ENCODE peak calls at places on chromosomes 7 and 10, in ten cellular contexts. A is cardiac fibroblast, T is stomach, X is HS-5, F is RPMI7951, E is Daoy, D is right lobe of liver, J is SW480, Z is germinal center, I is SK-N-MC. G is an unnamed sample.

GRCh38 chr7:113731571-113731970 is 187.2 kb downstream of the PPP1R3A start:
- DNase-seq in A (no peak), T (no peak), X (no peak), F (peak; percentile 69), E (no peak), D (no peak), J (no peak), Z (no peak), I (peak; percentile 62), G (no peak)

GRCh38 chr10:79044846-79045245 is 23.9 kb upstream of the ZMIZ1 start:
- DNase-seq in A (no peak), T (no peak), X (no peak), F (no peak), E (no peak), D (no peak), J (no peak), Z (no peak), I (no peak), G (no peak)

GRCh38 chr10:123607386-123607785 is 58.8 kb upstream of the GPR26 start:
- DNase-seq in A (no peak), T (no peak), X (no peak), F (no peak), E (no peak), D (no peak), J (no peak), Z (no peak), I (no peak), G (no peak)

GRCh38 chr10:82289945-82290344 is 415.0 kb downstream of the NRG3 start:
- DNase-seq in A (no peak), T (no peak), X (no peak), F (no peak), E (no peak), D (no peak), J (no peak), Z (no peak), I (no peak), G (no peak)

GRCh38 chr7:741850-742249 is 14.8 kb upstream of the PRKAR1B start:
- DNase-seq in A (no peak), T (no peak), X (no peak), F (no peak), E (no peak), D (no peak), J (no peak), Z (no peak), I (no peak), G (no peak)

GRCh38 chr7:75662579-75663301 is 76.0 kb downstream of the HIP1 start:
- DNase-seq in A (no peak), T (no peak), X (no peak), F (no peak), E (no peak), D (no peak), J (no peak), Z (peak; percentile 76), I (no peak), G (no peak)

GRCh38 chr7:43656997-43657396 is 72.3 kb downstream of the COA1 start:
- DNase-seq in A (no peak), T (no peak), X (no peak), F (no peak), E (no peak), D (no peak), J (no peak), Z (no peak), I (no peak), G (no peak)

GRCh38 chr10:71635251-71635866 is 84.2 kb downstream of the C10orf105 start:
- DNase-seq in A (no peak), T (no peak), X (no peak), F (no peak), E (no peak), D (no peak), J (no peak), Z (no peak), I (no peak), G (no peak)

GRCh38 chr7:118771672-118772071 is 547.2 kb downstream of the ANKRD7 start:
- DNase-seq in A (no peak), T (no peak), X (no peak), F (no peak), E (no peak), D (no peak), J (no peak), Z (no peak), I (peak; percentile 83), G (no peak)

GRCh38 chr7:85634951-85635350 is 448.1 kb upstream of the SEMA3D start:
- DNase-seq in A (no peak), T (no peak), X (no peak), F (no peak), E (no peak), D (no peak), J (no peak), Z (no peak), I (no peak), G (no peak)

GRCh38 chr7:100115026-100115425 is 4.1 kb downstream of the TAF6 start:
- DNase-seq in A (no peak), T (no peak), X (no peak), F (no peak), E (no peak), D (no peak), J (no peak), Z (no peak), I (no peak), G (no peak)

GRCh38 chr7:8724080-8724718 is 290.8 kb downstream of the NXPH1 start:
- DNase-seq in A (peak; percentile 10), T (peak; percentile 51), X (no peak), F (no peak), E (no peak), D (peak; percentile 58), J (peak; percentile 70), Z (peak; percentile 11), I (no peak), G (peak; percentile 13)

GRCh38 chr7:98105942-98106544 is 619 bp upstream of the LMTK2 start:
- DNase-seq in A (no peak), T (no peak), X (no peak), F (no peak), E (no peak), D (no peak), J (peak; percentile 80), Z (no peak), I (no peak), G (no peak)

GRCh38 chr10:102593074-102593803 is 51.0 kb upstream of the TRIM8 start:
- DNase-seq in A (peak; percentile 46), T (no peak), X (no peak), F (peak; percentile 94), E (peak; percentile 60), D (no peak), J (peak; percentile 42), Z (no peak), I (no peak), G (no peak)

GRCh38 chr7:371779-372545 is 82.0 kb downstream of the FOXL3 start:
- DNase-seq in A (no peak), T (peak; percentile 25), X (no peak), F (no peak), E (no peak), D (peak; percentile 31), J (peak; percentile 68), Z (no peak), I (no peak), G (no peak)

GRCh38 chr10:89164080-89164479 is 43.0 kb downstream of the CH25H start:
- DNase-seq in A (no peak), T (no peak), X (no peak), F (no peak), E (no peak), D (no peak), J (no peak), Z (no peak), I (no peak), G (no peak)

GRCh38 chr10:27223964-27224363 is 16.6 kb downstream of the ACBD5 start:
- DNase-seq in A (peak; percentile 64), T (peak; percentile 60), X (no peak), F (peak; percentile 44), E (peak; percentile 26), D (no peak), J (peak; percentile 17), Z (peak; percentile 17), I (no peak), G (no peak)

GRCh38 chr10:2279666-2280065 is 542.3 kb upstream of the ADARB2 start:
- DNase-seq in A (no peak), T (no peak), X (no peak), F (peak; percentile 6), E (peak; percentile 65), D (no peak), J (no peak), Z (no peak), I (no peak), G (no peak)

GRCh38 chr10:57992321-57993077 is 275.2 kb downstream of the IPMK start:
- DNase-seq in A (peak; percentile 66), T (no peak), X (no peak), F (peak; percentile 32), E (peak; percentile 28), D (no peak), J (no peak), Z (no peak), I (no peak), G (no peak)

GRCh38 chr7:79410345-79410744 is 43.1 kb downstream of the MAGI2 start:
- DNase-seq in A (no peak), T (no peak), X (no peak), F (no peak), E (no peak), D (no peak), J (no peak), Z (no peak), I (no peak), G (no peak)

GRCh38 chr7:80181411-80181810 is 46.8 kb downstream of the GNAI1 start:
- DNase-seq in A (no peak), T (no peak), X (no peak), F (no peak), E (no peak), D (no peak), J (no peak), Z (no peak), I (no peak), G (no peak)

GRCh38 chr10:93458821-93459257 is 23.3 kb downstream of the MYOF start:
- DNase-seq in A (peak; percentile 100), T (peak; percentile 75), X (peak; percentile 99), F (peak; percentile 99), E (peak; percentile 98), D (no peak), J (peak; percentile 90), Z (no peak), I (no peak), G (no peak)

GRCh38 chr7:20721086-20721485 is 65.6 kb downstream of the SP8 start:
- DNase-seq in A (no peak), T (no peak), X (no peak), F (no peak), E (no peak), D (no peak), J (no peak), Z (no peak), I (no peak), G (no peak)

GRCh38 chr10:95841711-95842498 is 65.9 kb upstream of the CC2D2B start:
- DNase-seq in A (peak; percentile 86), T (peak; percentile 43), X (no peak), F (peak; percentile 39), E (peak; percentile 27), D (no peak), J (peak; percentile 34), Z (peak; percentile 54), I (peak; percentile 22), G (no peak)

GRCh38 chr7:2409745-2410414 is 6.5 kb downstream of the CHST12 start:
- DNase-seq in A (no peak), T (no peak), X (no peak), F (no peak), E (no peak), D (no peak), J (no peak), Z (no peak), I (no peak), G (no peak)

GRCh38 chr7:84624527-84624926 is 429.9 kb upstream of the SEMA3A start:
- DNase-seq in A (peak; percentile 15), T (no peak), X (no peak), F (no peak), E (no peak), D (no peak), J (no peak), Z (no peak), I (no peak), G (no peak)

GRCh38 chr10:42973411-42973810 is 103.5 kb upstream of the RET start:
- DNase-seq in A (no peak), T (no peak), X (no peak), F (no peak), E (no peak), D (peak; percentile 28), J (no peak), Z (no peak), I (no peak), G (no peak)

GRCh38 chr10:122499491-122499941 is 38.2 kb downstream of the HTRA1 start:
- DNase-seq in A (peak; percentile 67), T (no peak), X (no peak), F (no peak), E (no peak), D (no peak), J (no peak), Z (no peak), I (no peak), G (no peak)

G was measured in amygdala.